ENCODE peak calls at places on chromosomes 13 and 19, in four cellular contexts. R, Y, Q and F are unnamed samples.

GRCh38 chr13:98697833-98698232 is 54.6 kb downstream of the SLC15A1 start:
- DNase-seq in R (no peak), Y (no peak), Q (no peak), F (no peak)

GRCh38 chr19:5394907-5395505 is 54.4 kb upstream of the PTPRS start:
- DNase-seq in Q (no peak), Y (no peak), R (no peak), F (no peak)

GRCh38 chr13:66210677-66211076 is 1019.5 kb downstream of the PCDH9 start:
- DNase-seq in Q (no peak), R (no peak), Y (no peak), F (peak)

GRCh38 chr19:38725469-38726283 is 18.6 kb downstream of the CAPN12 start:
- DNase-seq in R (no peak), Y (no peak), Q (no peak), F (no peak)

GRCh38 chr13:95441326-95441725 is 111.2 kb upstream of the CLDN10 start:
- DNase-seq in Q (no peak), Y (no peak), R (no peak), F (no peak)

GRCh38 chr19:11475861-11476260 is 5.0 kb downstream of the ELAVL3 start:
- DNase-seq in Y (no peak), Q (no peak), R (no peak), F (no peak)

GRCh38 chr19:29256516-29256915 is 43.6 kb upstream of the UQCRFS1 start:
- DNase-seq in R (no peak), Q (no peak), Y (no peak), F (no peak)

GRCh38 chr13:73248711-73249580 is 190.1 kb downstream of the KLF5 start:
- DNase-seq in Q (no peak), Y (no peak), R (no peak), F (no peak)

GRCh38 chr13:45063261-45063870 is 56.9 kb upstream of the GTF2F2 start:
- DNase-seq in Q (no peak), R (no peak), Y (no peak), F (no peak)

GRCh38 chr19:9792191-9793050 is 23.9 kb upstream of the ZNF846 start:
- DNase-seq in R (peak), Y (peak), Q (peak), F (peak)

GRCh38 chr19:39795001-39795400 is 16.3 kb downstream of the LEUTX start:
- DNase-seq in R (peak), Y (no peak), Q (no peak), F (no peak)

GRCh38 chr13:98910501-98910951 is 67.3 kb downstream of the DOCK9 start:
- DNase-seq in R (no peak), Y (no peak), Q (no peak), F (peak)

GRCh38 chr19:56266060-56266459 is 6.5 kb upstream of the EDDM13 start:
- DNase-seq in R (no peak), Q (no peak), Y (no peak), F (no peak)

GRCh38 chr13:32851083-32852064 is 164.8 kb upstream of the KL start:
- DNase-seq in R (no peak), Q (no peak), Y (no peak), F (no peak)

GRCh38 chr13:59532405-59532804 is 631.3 kb downstream of the DIAPH3 start:
- DNase-seq in R (no peak), Y (no peak), Q (no peak), F (no peak)

GRCh38 chr19:2342656-2343288 is 14.3 kb downstream of the SPPL2B start:
- DNase-seq in R (no peak), Q (no peak), Y (no peak), F (no peak)

GRCh38 chr19:3005345-3005744 is 23.7 kb downstream of the TLE2 start:
- DNase-seq in Q (no peak), R (no peak), Y (no peak), F (no peak)

GRCh38 chr19:47239610-47240296 is 8.8 kb upstream of the BBC3 start:
- DNase-seq in Y (peak), Q (peak), R (peak), F (no peak)

GRCh38 chr19:38769635-38770211 is 3.6 kb downstream of the LGALS7 start:
- DNase-seq in Y (peak), Q (peak), R (peak), F (no peak)

GRCh38 chr19:40626918-40627317 is 25.7 kb downstream of the LTBP4 start:
- DNase-seq in Y (no peak), Q (no peak), R (no peak), F (no peak)

GRCh38 chr19:18317998-18318800 is 4.7 kb downstream of the LSM4 start:
- DNase-seq in Y (no peak), R (no peak), Q (no peak), F (no peak)

GRCh38 chr13:51928231-51928630 is 66.5 kb downstream of the CCDC70 start:
- DNase-seq in Y (no peak), R (no peak), Q (no peak), F (no peak)

GRCh38 chr19:52566121-52566520 is 4.0 kb upstream of the ZNF701 start:
- DNase-seq in Q (no peak), R (no peak), Y (no peak), F (no peak)

GRCh38 chr19:18279516-18280246 is 1.7 kb downstream of the JUND start:
- DNase-seq in R (peak), Q (peak), Y (peak), F (no peak)

GRCh38 chr19:41616785-41617621 is 9.9 kb downstream of the CEACAM4 start:
- DNase-seq in R (no peak), Y (no peak), Q (no peak), F (peak)

GRCh38 chr13:109427148-109427547 is 359.2 kb downstream of the IRS2 start:
- DNase-seq in Q (no peak), Y (no peak), R (no peak), F (no peak)

GRCh38 chr13:30148171-30148754 is 159.1 kb downstream of the KATNAL1 start:
- DNase-seq in R (peak), Y (no peak), Q (no peak), F (no peak)
- H3K4me3 ChIP-seq in R (no peak), Y (no peak), Q (no peak), F (no peak)

DNA sequence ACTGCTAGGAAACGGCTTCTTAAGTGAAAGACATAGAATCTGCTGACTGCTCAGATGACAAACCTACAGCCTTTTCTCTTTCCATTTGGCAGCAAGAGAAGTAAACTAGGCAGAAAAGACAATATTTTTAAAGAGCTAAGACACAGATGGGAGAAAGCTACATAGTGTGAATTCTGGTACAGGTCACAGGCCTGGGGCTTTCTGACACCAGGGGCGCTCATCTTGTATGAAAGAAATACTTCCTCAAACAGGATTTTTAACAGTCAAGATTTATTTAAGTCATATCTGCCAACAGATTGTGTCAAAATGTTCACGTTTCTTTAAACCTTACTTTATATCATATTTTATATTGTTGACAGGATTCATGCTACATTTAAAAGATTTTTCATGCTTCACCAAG is 78.4 kb downstream of the MIPEP start:
- DNase-seq in R (no peak), Q (no peak), Y (no peak), F (no peak)
- TF ChIP-seq CTCF in R (no peak), Q (no peak), Y (no peak), F (no peak)

DNA sequence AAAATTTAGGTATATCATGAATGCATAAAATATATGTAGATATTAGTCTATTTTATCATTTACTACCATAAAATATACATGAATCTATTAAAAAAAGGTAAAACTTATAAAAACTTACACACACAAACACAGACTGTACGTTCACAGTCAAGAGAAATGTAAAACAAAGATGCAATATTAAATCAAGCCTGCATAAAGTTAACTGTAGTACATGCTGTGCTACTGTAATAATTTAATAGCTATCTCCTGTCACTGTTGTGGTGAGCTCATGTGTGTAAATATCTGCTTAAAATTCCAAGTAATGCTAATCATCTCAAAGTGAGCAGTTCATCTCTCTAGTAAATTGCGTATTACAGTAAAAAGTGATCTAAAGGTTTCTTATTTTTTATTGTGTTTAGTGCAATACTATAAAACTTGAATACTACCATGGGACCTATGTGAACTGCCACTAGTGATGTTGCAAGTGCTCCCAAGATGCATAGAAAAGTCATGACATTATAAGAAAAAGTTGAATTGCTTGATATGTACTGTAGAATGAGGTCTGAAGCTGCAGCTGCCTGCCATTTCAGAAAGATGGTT is 762 bp upstream of the ZNF233 start:
- DNase-seq in R (no peak), Q (no peak), Y (no peak), F (no peak)
- H3K4me3 ChIP-seq in R (no peak), Q (peak), Y (no peak), F (no peak)

GRCh38 chr19:1261863-1262686 is 7.1 kb upstream of the CIRBP start:
- DNase-seq in Y (peak), Q (no peak), R (peak), F (no peak)
- TF ChIP-seq CTCF in Y (no peak), Q (no peak), R (no peak), F (no peak)

DNA sequence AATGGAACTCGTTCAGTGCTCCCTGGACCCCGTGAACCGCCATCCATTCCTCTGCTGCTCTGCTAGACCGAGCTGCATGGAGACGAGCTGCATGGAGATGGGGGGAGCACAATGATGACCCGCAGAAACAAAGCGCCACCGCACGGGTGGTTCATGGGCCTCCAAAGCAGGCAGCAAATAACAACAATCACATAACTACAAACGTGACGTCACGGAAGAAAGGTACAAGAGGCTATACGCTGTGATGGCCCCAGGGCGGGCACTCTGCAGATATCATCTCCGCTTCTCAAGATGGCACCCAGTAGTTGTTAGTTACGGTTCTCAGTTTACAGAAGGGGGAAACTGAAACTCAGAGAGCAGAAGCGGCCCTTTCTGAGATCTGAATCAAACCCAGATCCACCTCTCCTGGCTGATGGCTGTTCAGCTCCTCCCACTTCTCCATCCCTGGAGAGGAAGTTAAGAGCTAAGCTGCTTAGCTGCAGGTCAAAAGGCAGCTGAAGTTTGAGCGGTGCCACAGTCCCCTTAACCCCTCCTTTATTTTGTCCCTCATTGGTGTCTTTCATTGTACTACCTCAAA is 1.7 kb downstream of the ATP13A1 start:
- DNase-seq in Q (no peak), R (peak), Y (peak), F (no peak)
- H3K4me3 ChIP-seq in Q (peak), R (peak), Y (no peak), F (peak)

GRCh38 chr13:37966266-37966665 is 96.7 kb upstream of the TRPC4 start:
- DNase-seq in R (no peak), Y (no peak), Q (no peak), F (no peak)

GRCh38 chr13:37959284-37959683 is 89.7 kb upstream of the TRPC4 start:
- DNase-seq in Y (no peak), R (no peak), Q (no peak), F (no peak)

GRCh38 chr13:37956536-37956935 is 87.0 kb upstream of the TRPC4 start:
- DNase-seq in Q (no peak), R (no peak), Y (no peak), F (no peak)

DNA sequence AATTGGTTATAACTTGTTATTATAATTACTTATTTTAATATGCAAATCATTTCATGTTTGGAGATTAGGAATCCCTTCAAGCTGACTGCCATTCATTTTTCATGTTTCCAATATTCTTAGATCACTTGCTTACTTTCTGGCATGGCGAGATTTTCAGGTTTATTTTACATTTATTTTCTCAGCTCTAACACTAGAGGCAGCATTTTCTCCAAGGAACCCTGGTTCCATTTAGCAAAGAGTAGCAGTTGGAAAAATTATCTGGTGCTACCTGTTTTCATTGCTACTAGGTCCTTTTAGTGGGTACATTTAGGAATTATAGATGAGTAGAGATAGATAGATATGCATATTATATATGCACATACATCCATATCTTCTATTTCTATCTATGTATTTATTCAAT is 90.9 kb upstream of the TRPC4 start:
- DNase-seq in Y (no peak), Q (no peak), R (no peak), F (no peak)
- TF ChIP-seq CTCF in Y (no peak), Q (no peak), R (no peak), F (peak)

GRCh38 chr19:21098291-21098690 is 16.3 kb downstream of the ZNF714 start:
- DNase-seq in R (no peak), Y (no peak), Q (no peak), F (no peak)

GRCh38 chr19:21092107-21092506 is 10.1 kb downstream of the ZNF714 start:
- DNase-seq in R (no peak), Q (no peak), Y (no peak), F (peak)

GRCh38 chr19:21094347-21095025 is 12.5 kb downstream of the ZNF714 start:
- DNase-seq in Y (no peak), Q (no peak), R (no peak), F (no peak)
- H3K4me3 ChIP-seq in Y (no peak), Q (no peak), R (no peak), F (no peak)

DNA sequence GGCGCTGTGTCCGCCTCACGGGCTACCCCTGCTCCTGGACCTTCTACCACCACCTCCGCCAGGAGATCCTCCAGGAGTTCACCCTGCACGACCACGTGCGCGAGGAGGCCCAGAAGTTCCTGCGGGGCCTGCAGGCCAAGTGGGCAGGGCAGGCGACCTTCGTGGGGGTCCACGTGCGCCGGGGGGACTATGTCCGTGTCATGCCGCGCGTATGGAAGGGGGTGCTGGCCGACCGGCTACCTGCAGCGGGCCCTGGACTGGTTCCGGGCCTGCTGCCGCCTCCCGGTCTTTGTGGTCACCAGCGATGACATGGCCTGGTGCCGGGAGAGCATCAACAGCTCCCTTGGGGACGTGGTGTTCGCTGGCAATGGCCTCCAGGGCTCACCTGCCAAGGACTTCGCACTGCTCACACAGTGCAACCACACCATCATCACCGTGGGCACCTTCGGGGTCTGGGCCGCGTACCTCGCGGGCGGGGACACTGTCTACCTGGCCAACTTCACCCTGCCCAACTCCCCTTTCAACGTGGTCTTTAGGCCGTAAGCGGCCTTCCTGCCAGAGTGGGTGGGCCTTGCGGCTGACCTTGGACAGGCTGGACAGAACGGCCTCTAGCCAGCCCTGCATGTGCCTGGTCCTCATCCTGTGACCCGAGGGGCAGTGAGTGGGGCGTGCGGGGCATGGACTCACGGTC is 7.8 kb upstream of the NTN5 start:
- DNase-seq in Y (no peak), Q (no peak), R (no peak), F (no peak)
- TF ChIP-seq CTCF in Y (no peak), Q (no peak), R (no peak), F (no peak)